ENCODE peak calls at places on chromosome 11, in eight cellular contexts. E is SJCRH30; U is CD8-positive, alpha-beta T cell; M is IMR-90; O is spleen; P is psoas muscle; D is breast epithelium; G is aorta. N is an unnamed sample.
A peak's percentile ranks its signal among the peaks of the same experiment; 100 is the strongest.

GRCh38 chr11:64851831-64852337 is 7.4 kb upstream of the CDC42BPG start:
- DNase-seq in E (no peak), U (peak; percentile 32), M (no peak), O (no peak), P (no peak), D (no peak), G (no peak), N (no peak)

GRCh38 chr11:1167256-1167655 is 9.5 kb downstream of the MUC5AC start:
- DNase-seq in E (no peak), U (no peak), M (no peak), O (no peak), P (no peak), D (no peak), G (no peak), N (no peak)

GRCh38 chr11:85762226-85762625 is 48.7 kb downstream of the SYTL2 start:
- DNase-seq in E (no peak), U (no peak), M (no peak), O (no peak), P (no peak), D (no peak), G (no peak), N (no peak)

GRCh38 chr11:34157163-34157562 is 51.7 kb downstream of the NAT10 start:
- DNase-seq in E (no peak), U (no peak), M (no peak), O (no peak), P (peak; percentile 61), D (no peak), G (peak; percentile 63), N (no peak)

GRCh38 chr11:113162590-113162961 is 151.8 kb upstream of the TTC12 start:
- DNase-seq in E (peak; percentile 79), U (no peak), M (no peak), O (no peak), P (no peak), D (no peak), G (no peak), N (no peak)

GRCh38 chr11:99098751-99099150 is 78.0 kb downstream of the CNTN5 start:
- DNase-seq in E (no peak), U (no peak), M (no peak), O (no peak), P (no peak), D (no peak), G (no peak), N (no peak)

GRCh38 chr11:69640995-69641581 is at the start of gene CCND1:
- DNase-seq in E (peak; percentile 80), U (no peak), M (peak; percentile 94), O (peak; percentile 87), P (peak; percentile 72), D (peak; percentile 54), G (peak; percentile 80), N (peak; percentile 88)

GRCh38 chr11:128613300-128613995 is 26.1 kb upstream of the ETS1 start:
- DNase-seq in E (no peak), U (no peak), M (no peak), O (peak; percentile 74), P (no peak), D (no peak), G (no peak), N (no peak)

GRCh38 chr11:24819863-24820434 is 323.1 kb downstream of the LUZP2 start:
- DNase-seq in E (no peak), U (no peak), M (no peak), O (no peak), P (no peak), D (no peak), G (no peak), N (no peak)

GRCh38 chr11:134578807-134579708 is 167.0 kb upstream of the B3GAT1 start:
- DNase-seq in E (peak; percentile 13), U (no peak), M (no peak), O (no peak), P (no peak), D (no peak), G (no peak), N (no peak)

GRCh38 chr11:103849366-103849765 is 187.1 kb upstream of the DDI1 start:
- DNase-seq in E (no peak), U (no peak), M (no peak), O (no peak), P (no peak), D (peak; percentile 42), G (no peak), N (no peak)

GRCh38 chr11:3197878-3198528 is 20.6 kb downstream of the MRGPRG start:
- DNase-seq in E (no peak), U (no peak), M (no peak), O (peak; percentile 68), P (peak; percentile 35), D (no peak), G (peak; percentile 21), N (no peak)

GRCh38 chr11:59221438-59221837 is 8.7 kb upstream of the MPEG1 start:
- DNase-seq in E (no peak), U (no peak), M (peak; percentile 95), O (no peak), P (no peak), D (no peak), G (no peak), N (no peak)

GRCh38 chr11:102330226-102330625 is 12.9 kb downstream of the BIRC3 start:
- DNase-seq in E (no peak), U (no peak), M (peak; percentile 28), O (no peak), P (no peak), D (no peak), G (no peak), N (no peak)

GRCh38 chr11:58006940-58007339 is 16.7 kb upstream of the OR9Q1 start:
- DNase-seq in E (no peak), U (no peak), M (peak; percentile 78), O (no peak), P (no peak), D (no peak), G (no peak), N (no peak)

GRCh38 chr11:119130662-119131061 is 9.3 kb downstream of the HINFP start:
- DNase-seq in E (no peak), U (no peak), M (peak; percentile 43), O (no peak), P (no peak), D (no peak), G (no peak), N (no peak)

GRCh38 chr11:69471329-69472052 is 10.0 kb upstream of the LINC01488 start:
- DNase-seq in E (no peak), U (peak; percentile 3), M (peak; percentile 61), O (peak; percentile 54), P (no peak), D (no peak), G (peak; percentile 21), N (no peak)

GRCh38 chr11:68714047-68714856 is 29.9 kb downstream of the GAL start:
- DNase-seq in E (no peak), U (no peak), M (no peak), O (no peak), P (no peak), D (no peak), G (no peak), N (no peak)

GRCh38 chr11:65305501-65306268 is 9.0 kb upstream of the CDC42EP2 start:
- DNase-seq in E (no peak), U (no peak), M (peak; percentile 90), O (no peak), P (no peak), D (no peak), G (no peak), N (no peak)

GRCh38 chr11:126459691-126460404 is 104.4 kb downstream of the ST3GAL4 start:
- DNase-seq in E (no peak), U (no peak), M (peak; percentile 91), O (no peak), P (no peak), D (no peak), G (no peak), N (no peak)

GRCh38 chr11:64051297-64051696 is 15.6 kb downstream of the FLRT1 start:
- DNase-seq in E (no peak), U (no peak), M (no peak), O (no peak), P (no peak), D (no peak), G (no peak), N (no peak)

GRCh38 chr11:126293726-126294125 is 10.1 kb upstream of the DCPS start:
- DNase-seq in E (no peak), U (no peak), M (no peak), O (no peak), P (no peak), D (no peak), G (no peak), N (no peak)

GRCh38 chr11:72066855-72067254 is 13.5 kb downstream of the NUMA1 start:
- DNase-seq in E (no peak), U (no peak), M (no peak), O (no peak), P (no peak), D (no peak), G (no peak), N (no peak)
- H3K36me3 ChIP-seq in E (peaks cover 17% of the 10 kb centered on the region), U (no peaks in the 10 kb centered on the region), M (peaks cover under 1% of the 10 kb centered on the region), O (no peaks in the 10 kb centered on the region), P (peaks cover 11% of the 10 kb centered on the region), D (no peaks in the 10 kb centered on the region), G (no peaks in the 10 kb centered on the region), N (no peaks in the 10 kb centered on the region)

DNA sequence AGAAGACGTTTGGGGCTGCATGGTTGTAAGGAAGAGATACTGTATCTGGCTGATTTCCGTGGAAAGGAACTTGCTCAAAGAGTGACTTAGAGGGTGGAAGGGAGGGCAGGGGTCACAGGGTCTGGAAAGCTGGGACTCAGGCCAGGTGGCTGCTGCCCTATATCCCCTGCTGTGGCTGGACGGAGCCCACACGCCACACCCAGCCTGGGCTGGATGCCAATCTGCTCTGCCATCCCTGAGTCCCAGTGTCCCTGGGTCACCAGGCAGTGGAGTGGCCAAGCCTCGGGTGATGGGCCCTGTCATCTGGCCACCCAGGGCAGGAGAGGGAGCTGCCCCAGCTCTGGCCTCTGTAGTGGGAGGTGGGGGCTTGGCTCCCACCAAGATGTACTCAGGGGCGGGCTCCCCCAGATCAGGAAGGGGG is 26.5 kb upstream of the KRTAP5-7 start:
- DNase-seq in E (no peak), U (no peak), M (no peak), O (peak; percentile 71), P (no peak), D (no peak), G (no peak), N (no peak)
- H3K36me3 ChIP-seq in E (peaks cover 5% of the 10 kb centered on the region), U (peaks cover 53% of the 10 kb centered on the region), M (peaks cover 59% of the 10 kb centered on the region), O (peaks cover 6% of the 10 kb centered on the region), P (peaks cover 58% of the 10 kb centered on the region), D (peaks cover 4% of the 10 kb centered on the region), G (peaks cover 10% of the 10 kb centered on the region), N (peaks cover 58% of the 10 kb centered on the region)

DNA sequence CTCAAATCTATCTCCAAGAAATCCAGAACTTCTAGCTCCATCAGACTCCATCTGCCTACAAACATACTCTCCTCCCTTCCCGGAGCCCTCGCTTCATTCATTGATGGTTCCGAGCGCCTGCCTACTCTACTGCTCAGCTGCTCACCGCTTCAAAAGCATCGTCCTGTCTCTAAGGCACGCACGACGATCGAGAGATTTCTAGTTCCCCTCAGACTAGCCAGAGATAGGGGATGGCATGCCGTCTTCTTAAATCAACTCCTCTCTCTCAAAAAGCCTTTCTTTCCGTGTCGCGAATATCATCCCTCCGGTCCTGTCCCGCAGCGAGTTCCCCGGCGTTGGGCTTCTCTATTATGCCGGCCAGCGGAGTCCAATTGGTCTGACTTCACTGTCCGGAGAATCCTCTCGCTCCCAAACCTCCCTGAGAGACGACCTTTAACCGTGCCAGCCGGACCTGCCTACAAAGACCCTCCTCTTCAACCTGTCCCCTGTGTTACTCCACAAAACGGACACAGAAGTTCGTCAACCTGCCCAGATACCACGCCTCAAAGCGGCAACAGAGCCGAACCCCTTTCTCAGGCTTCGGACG is 592 bp downstream of the EEF1G start:
- DNase-seq in E (peak; percentile 27), U (peak; percentile 44), M (no peak), O (no peak), P (no peak), D (no peak), G (no peak), N (peak; percentile 67)
- H3K36me3 ChIP-seq in E (peaks cover 49% of the 10 kb centered on the region), U (peaks cover 30% of the 10 kb centered on the region), M (peaks cover 50% of the 10 kb centered on the region), O (no peaks in the 10 kb centered on the region), P (peaks cover 73% of the 10 kb centered on the region), D (no peaks in the 10 kb centered on the region), G (no peaks in the 10 kb centered on the region), N (peaks cover 61% of the 10 kb centered on the region)

GRCh38 chr11:12170984-12171383 is 60.6 kb downstream of the MICAL2 start:
- DNase-seq in E (peak; percentile 85), U (no peak), M (peak; percentile 49), O (no peak), P (peak; percentile 74), D (no peak), G (peak; percentile 79), N (peak; percentile 56)
- H3K36me3 ChIP-seq in E (no peaks in the 10 kb centered on the region), U (no peaks in the 10 kb centered on the region), M (peaks cover 5% of the 10 kb centered on the region), O (no peaks in the 10 kb centered on the region), P (no peaks in the 10 kb centered on the region), D (no peaks in the 10 kb centered on the region), G (no peaks in the 10 kb centered on the region), N (no peaks in the 10 kb centered on the region)

N was measured in upper lobe of right lung.